ENCODE peak calls at places on chromosomes 13 and 19, in four cellular contexts. F is nucleus accumbens, C is right cardiac atrium, N is NCI-H2171. K is an unnamed sample.

GRCh38 chr13:27211771-27212364 is 39.5 kb upstream of the RPL21 start:
- DNase-seq in F (no peak), C (no peak), N (no peak), K (no peak)

GRCh38 chr19:17112700-17113099 is 37.1 kb downstream of the MYO9B start:
- DNase-seq in F (no peak), C (no peak), N (no peak), K (no peak)

GRCh38 chr19:4181053-4181508 is 1.3 kb downstream of the SIRT6 start:
- DNase-seq in F (no peak), C (no peak), N (no peak), K (no peak)

GRCh38 chr13:51674276-51674675 is 90.0 kb downstream of the WDFY2 start:
- DNase-seq in F (no peak), C (no peak), N (no peak), K (peak; percentile 77)

GRCh38 chr19:6738726-6739389 is 622 bp upstream of the TRIP10 start:
- DNase-seq in F (no peak), C (peak; percentile 86), N (peak; percentile 77), K (no peak)

GRCh38 chr13:100648354-100648753 is 26.2 kb downstream of the TMTC4 start:
- DNase-seq in F (no peak), C (no peak), N (no peak), K (no peak)

GRCh38 chr13:68257111-68257842 is 1027.1 kb upstream of the PCDH9 start:
- DNase-seq in F (no peak), C (no peak), N (no peak), K (no peak)

GRCh38 chr13:43159007-43159406 is 135.6 kb downstream of the DNAJC15 start:
- DNase-seq in F (peak; percentile 2), C (no peak), N (peak; percentile 64), K (no peak)

GRCh38 chr19:35585844-35586243 is at the start of gene PMIS2:
- DNase-seq in F (no peak), C (peak; percentile 53), N (no peak), K (no peak)

GRCh38 chr19:29702161-29702957 is 12.7 kb downstream of the C19orf12 start:
- DNase-seq in F (no peak), C (no peak), N (no peak), K (no peak)

GRCh38 chr13:30153871-30154426 is 153.4 kb downstream of the KATNAL1 start:
- DNase-seq in F (no peak), C (no peak), N (no peak), K (no peak)

GRCh38 chr19:40718774-40719391 is 2.0 kb downstream of the ITPKC start:
- DNase-seq in F (no peak), C (peak; percentile 83), N (peak; percentile 15), K (no peak)

GRCh38 chr13:90683711-90684131 is 663.8 kb upstream of the MIR17HG start:
- DNase-seq in F (no peak), C (no peak), N (no peak), K (no peak)

GRCh38 chr13:32031025-32031814 is at the start of gene FRY:
- DNase-seq in F (peak; percentile 57), C (peak; percentile 87), N (no peak), K (peak; percentile 62)

GRCh38 chr19:3211191-3211590 is 13.3 kb upstream of the CELF5 start:
- DNase-seq in F (no peak), C (no peak), N (no peak), K (no peak)

GRCh38 chr19:30785728-30786127 is 413.5 kb downstream of the ZNF536 start:
- DNase-seq in F (no peak), C (no peak), N (no peak), K (no peak)

GRCh38 chr13:48334534-48335127 is 31.1 kb downstream of the RB1 start:
- DNase-seq in F (no peak), C (no peak), N (no peak), K (no peak)

GRCh38 chr19:5665781-5666513 is 14.4 kb downstream of the MICOS13 start:
- DNase-seq in F (no peak), C (no peak), N (no peak), K (no peak)

GRCh38 chr13:34435338-34435737 is 506.7 kb upstream of the NBEA start:
- DNase-seq in F (no peak), C (no peak), N (no peak), K (no peak)

GRCh38 chr19:47766359-47766620 is 12.2 kb upstream of the SELENOW start:
- DNase-seq in F (no peak), C (no peak), N (no peak), K (no peak)

GRCh38 chr19:5191091-5191490 is 149.5 kb downstream of the PTPRS start:
- DNase-seq in F (no peak), C (no peak), N (no peak), K (no peak)

GRCh38 chr19:31562916-31563626 is 213.8 kb upstream of the TSHZ3 start:
- DNase-seq in F (no peak), C (no peak), N (no peak), K (no peak)

GRCh38 chr19:10419200-10419645 is 1.1 kb upstream of the PDE4A start:
- DNase-seq in F (no peak), C (no peak), N (peak; percentile 80), K (no peak)

GRCh38 chr19:50329146-50329925 is at the start of gene KCNC3:
- DNase-seq in F (peak; percentile 100), C (peak; percentile 99), N (peak; percentile 99), K (peak; percentile 98)

GRCh38 chr19:57656346-57656745 is 12.4 kb upstream of the ZSCAN4 start:
- DNase-seq in F (no peak), C (no peak), N (no peak), K (no peak)

GRCh38 chr13:112444416-112445399 is 68.6 kb downstream of the SPACA7 start:
- DNase-seq in F (no peak), C (no peak), N (no peak), K (no peak)

GRCh38 chr19:17079710-17080440 is 4.3 kb downstream of the MYO9B start:
- DNase-seq in F (peak; percentile 69), C (peak; percentile 90), N (no peak), K (no peak)

GRCh38 chr19:48445256-48445605 is 552 bp upstream of the GRWD1 start:
- DNase-seq in F (no peak), C (peak; percentile 62), N (peak; percentile 55), K (peak; percentile 73)

GRCh38 chr19:7861619-7862412 is 12.4 kb downstream of the PRR36 start:
- DNase-seq in F (no peak), C (no peak), N (no peak), K (no peak)

GRCh38 chr13:71408416-71408815 is 458.6 kb downstream of the DACH1 start:
- DNase-seq in F (no peak), C (no peak), N (no peak), K (no peak)

GRCh38 chr19:47848871-47849473 is 10.1 kb upstream of the TPRX2 start:
- DNase-seq in F (no peak), C (no peak), N (no peak), K (no peak)

GRCh38 chr13:113209336-113209879 is at the start of gene CUL4A:
- DNase-seq in F (peak; percentile 67), C (peak; percentile 93), N (peak; percentile 84), K (peak; percentile 79)

GRCh38 chr13:21637296-21637695 is 33.3 kb upstream of the MICU2 start:
- DNase-seq in F (peak; percentile 8), C (no peak), N (no peak), K (peak; percentile 34)

GRCh38 chr19:47779524-47780214 is 1.2 kb downstream of the SELENOW start:
- DNase-seq in F (no peak), C (peak; percentile 85), N (no peak), K (no peak)

K was measured in NCI-H510A.